ENCODE peak calls at places on chromosome 7, in seven cellular contexts. G, M, I, L, B, U and R are unnamed samples.
A peak's percentile ranks its signal among the peaks of the same experiment; 100 is the strongest.

GRCh38 chr7:145633513-145633912 is 483.1 kb upstream of the CNTNAP2 start:
- DNase-seq in G (peak; percentile 51), M (no peak), I (no peak), L (no peak), B (no peak), U (no peak), R (no peak)

GRCh38 chr7:105163718-105164117 is 149.7 kb downstream of the KMT2E start:
- DNase-seq in G (no peak), M (no peak), I (no peak), L (no peak), B (no peak), U (no peak), R (no peak)

GRCh38 chr7:108497082-108497725 is 28.7 kb downstream of the PNPLA8 start:
- DNase-seq in G (peak; percentile 74), M (peak; percentile 63), I (peak; percentile 20), L (no peak), B (peak; percentile 56), U (peak; percentile 50), R (no peak)

GRCh38 chr7:92633211-92633906 is 43.2 kb upstream of the FAM133B start:
- DNase-seq in G (peak; percentile 93), M (no peak), I (no peak), L (no peak), B (no peak), U (no peak), R (no peak)

GRCh38 chr7:73668103-73668937 is 689 bp downstream of the VPS37D start:
- DNase-seq in G (peak; percentile 18), M (peak; percentile 5), I (no peak), L (peak; percentile 40), B (no peak), U (no peak), R (no peak)

GRCh38 chr7:3229904-3230470 is 71.1 kb upstream of the SDK1 start:
- DNase-seq in G (no peak), M (no peak), I (no peak), L (no peak), B (no peak), U (no peak), R (no peak)

GRCh38 chr7:116317907-116318306 is 107.6 kb downstream of the TES start:
- DNase-seq in G (peak; percentile 42), M (no peak), I (no peak), L (no peak), B (no peak), U (no peak), R (no peak)

GRCh38 chr7:47475880-47476227 is 106.1 kb downstream of the TNS3 start:
- DNase-seq in G (no peak), M (no peak), I (no peak), L (no peak), B (no peak), U (peak; percentile 51), R (peak; percentile 21)

GRCh38 chr7:130071701-130072622 is 1.6 kb downstream of the KLHDC10 start:
- DNase-seq in G (peak; percentile 95), M (peak; percentile 84), I (peak; percentile 26), L (no peak), B (peak; percentile 56), U (peak; percentile 80), R (peak; percentile 52)

GRCh38 chr7:48390381-48391327 is 219.4 kb downstream of the ABCA13 start:
- DNase-seq in G (peak; percentile 45), M (no peak), I (no peak), L (no peak), B (no peak), U (no peak), R (peak; percentile 36)

GRCh38 chr7:29035044-29035740 is 77.1 kb upstream of the TRIL start:
- DNase-seq in G (peak; percentile 77), M (no peak), I (no peak), L (no peak), B (no peak), U (no peak), R (no peak)

GRCh38 chr7:2143981-2144595 is 88.7 kb downstream of the MAD1L1 start:
- DNase-seq in G (no peak), M (no peak), I (no peak), L (no peak), B (no peak), U (peak; percentile 97), R (no peak)

GRCh38 chr7:105905209-105905910 is 29.0 kb upstream of the ATXN7L1 start:
- DNase-seq in G (no peak), M (no peak), I (no peak), L (no peak), B (no peak), U (no peak), R (no peak)

GRCh38 chr7:6262206-6262605 is 10.2 kb downstream of the CYTH3 start:
- DNase-seq in G (no peak), M (no peak), I (no peak), L (no peak), B (no peak), U (no peak), R (no peak)

GRCh38 chr7:47792521-47793121 is 155.6 kb downstream of the PKD1L1 start:
- DNase-seq in G (peak; percentile 79), M (no peak), I (no peak), L (no peak), B (no peak), U (no peak), R (no peak)

GRCh38 chr7:141012044-141012685 is 2.6 kb downstream of the MRPS33 start:
- DNase-seq in G (peak; percentile 76), M (peak; percentile 66), I (peak; percentile 29), L (peak; percentile 58), B (peak; percentile 59), U (peak; percentile 68), R (no peak)

GRCh38 chr7:140263277-140263676 is 86.5 kb upstream of the KDM7A start:
- DNase-seq in G (no peak), M (no peak), I (no peak), L (no peak), B (no peak), U (no peak), R (no peak)

GRCh38 chr7:29170781-29171180 is 23.8 kb upstream of the CHN2 start:
- DNase-seq in G (no peak), M (no peak), I (no peak), L (no peak), B (no peak), U (no peak), R (no peak)

GRCh38 chr7:91915401-91916067 is 25.1 kb upstream of the AKAP9 start:
- DNase-seq in G (peak; percentile 32), M (no peak), I (no peak), L (no peak), B (no peak), U (no peak), R (no peak)

GRCh38 chr7:112505495-112505894 is 24.7 kb downstream of the LSMEM1 start:
- DNase-seq in G (peak; percentile 18), M (no peak), I (no peak), L (no peak), B (no peak), U (no peak), R (no peak)

GRCh38 chr7:33753881-33754525 is 151.3 kb upstream of the BMPER start:
- DNase-seq in G (no peak), M (peak; percentile 6), I (no peak), L (no peak), B (no peak), U (no peak), R (no peak)

GRCh38 chr7:12074889-12075288 is 136.2 kb upstream of the TMEM106B start:
- DNase-seq in G (no peak), M (no peak), I (no peak), L (no peak), B (no peak), U (no peak), R (no peak)